ENCODE peak calls at places on chromosomes 11 and 22, in eight cellular contexts. F is NCI-H2029, W is Peyer's patch, V is AG08396, P is choroid plexus epithelial cell, B is neural crest cell, A is left ventricle myocardium inferior, K is kidney epithelial cell. U is an unnamed sample.

GRCh38 chr22:27163162-27164137 is 506.1 kb downstream of the MIAT start:
- DNase-seq in F (no peak), W (no peak), V (no peak), P (no peak), B (no peak), A (no peak), K (no peak), U (no peak)

GRCh38 chr11:110147965-110148709 is 54.9 kb downstream of the ZC3H12C start:
- DNase-seq in F (no peak), W (no peak), V (peak), P (peak), B (no peak), A (no peak), K (peak), U (peak)

GRCh38 chr11:125457814-125458343 is 38.2 kb downstream of the FEZ1 start:
- DNase-seq in F (no peak), W (no peak), V (peak), P (peak), B (peak), A (peak), K (no peak), U (peak)

GRCh38 chr11:76604081-76604601 is 66.4 kb downstream of the LRRC32 start:
- DNase-seq in F (no peak), W (peak), V (no peak), P (no peak), B (no peak), A (no peak), K (no peak), U (no peak)

GRCh38 chr11:116563028-116563712 is 209.6 kb downstream of the BUD13 start:
- DNase-seq in F (peak), W (peak), V (peak), P (no peak), B (no peak), A (no peak), K (no peak), U (peak)

GRCh38 chr11:62439785-62440602 is 21.2 kb downstream of the SCGB1A1 start:
- DNase-seq in F (no peak), W (peak), V (peak), P (no peak), B (no peak), A (no peak), K (no peak), U (peak)

GRCh38 chr11:35927730-35928129 is 16.1 kb upstream of the LDLRAD3 start:
- DNase-seq in F (no peak), W (no peak), V (no peak), P (peak), B (no peak), A (peak), K (peak), U (no peak)

GRCh38 chr11:110431212-110432073 is 1.7 kb downstream of the FDX1 start:
- DNase-seq in F (no peak), W (no peak), V (peak), P (peak), B (no peak), A (no peak), K (no peak), U (no peak)

GRCh38 chr22:25076281-25076680 is 123.4 kb upstream of the CRYBB3 start:
- DNase-seq in F (no peak), W (no peak), V (no peak), P (no peak), B (no peak), A (no peak), K (no peak), U (no peak)

GRCh38 chr11:128809128-128809527 is 58.0 kb downstream of the KCNJ1 start:
- DNase-seq in F (no peak), W (no peak), V (no peak), P (no peak), B (no peak), A (no peak), K (no peak), U (no peak)

GRCh38 chr11:74084796-74085541 is 76.1 kb upstream of the UCP3 start:
- DNase-seq in F (no peak), W (no peak), V (no peak), P (peak), B (no peak), A (no peak), K (no peak), U (peak)

GRCh38 chr22:29617922-29618629 is 14.6 kb downstream of the NF2 start:
- DNase-seq in F (no peak), W (no peak), V (peak), P (peak), B (no peak), A (no peak), K (peak), U (peak)

GRCh38 chr11:88354909-88355308 is 17.4 kb upstream of the CTSC start:
- DNase-seq in F (no peak), W (no peak), V (no peak), P (no peak), B (no peak), A (no peak), K (no peak), U (no peak)

GRCh38 chr22:31926086-31926485 is 18.2 kb upstream of the YWHAH start:
- DNase-seq in F (no peak), W (no peak), V (no peak), P (no peak), B (no peak), A (no peak), K (no peak), U (no peak)

GRCh38 chr11:68575025-68575665 is 109.2 kb upstream of the GAL start:
- DNase-seq in F (no peak), W (no peak), V (no peak), P (peak), B (no peak), A (no peak), K (no peak), U (no peak)

GRCh38 chr22:22955866-22956535 is 68.4 kb downstream of the IGLL5 start:
- DNase-seq in F (peak), W (peak), V (peak), P (peak), B (peak), A (no peak), K (peak), U (peak)

GRCh38 chr11:80779907-80780615 is 1339.2 kb upstream of the TENM4 start:
- DNase-seq in F (no peak), W (no peak), V (no peak), P (peak), B (no peak), A (no peak), K (no peak), U (no peak)

GRCh38 chr11:123246749-123247497 is 51.9 kb upstream of the CLMP start:
- DNase-seq in F (peak), W (peak), V (peak), P (peak), B (peak), A (peak), K (peak), U (peak)

GRCh38 chr11:130002352-130002845 is at the start of gene PRDM10:
- DNase-seq in F (peak), W (peak), V (peak), P (peak), B (peak), A (peak), K (no peak), U (peak)

GRCh38 chr11:47980907-47981621 is 705 bp downstream of the PTPRJ start:
- DNase-seq in F (no peak), W (peak), V (peak), P (peak), B (peak), A (peak), K (no peak), U (peak)